ENCODE peak calls at places on chromosomes 7 and 10, in four cellular contexts. One of them, this sample, is unnamed.

GRCh38 chr7:94183289-94183749 is 179.2 kb upstream of the BET1 start:
- DNase-seq in NCI-H1092 treated with DMSO at 0.1 percent for 48 hours: no peak
- DNase-seq in HTR-8/SVneo: peak
- DNase-seq in renal cortical epithelial cell: peak
- DNase-seq in this sample: peak

GRCh38 chr10:110647136-110647430 is 2.9 kb downstream of the RBM20 start:
- DNase-seq in NCI-H1092 treated with DMSO at 0.1 percent for 48 hours: no peak
- DNase-seq in HTR-8/SVneo: no peak
- DNase-seq in renal cortical epithelial cell: no peak
- DNase-seq in this sample: no peak

GRCh38 chr10:114174462-114175190 is 623 bp upstream of the CCDC186 start:
- DNase-seq in HTR-8/SVneo: no peak
- DNase-seq in NCI-H1092 treated with DMSO at 0.1 percent for 48 hours: peak
- DNase-seq in renal cortical epithelial cell: peak
- DNase-seq in this sample: no peak

GRCh38 chr10:125431149-125431548 is 251.8 kb downstream of the TEX36 start:
- DNase-seq in renal cortical epithelial cell: no peak
- DNase-seq in HTR-8/SVneo: no peak
- DNase-seq in NCI-H1092 treated with DMSO at 0.1 percent for 48 hours: no peak
- DNase-seq in this sample: no peak

GRCh38 chr10:118311505-118311904 is 30.6 kb downstream of the FAM204A start:
- DNase-seq in NCI-H1092 treated with DMSO at 0.1 percent for 48 hours: no peak
- DNase-seq in renal cortical epithelial cell: no peak
- DNase-seq in HTR-8/SVneo: no peak
- DNase-seq in this sample: no peak

GRCh38 chr7:51647486-51647885 is 330.9 kb upstream of the COBL start:
- DNase-seq in HTR-8/SVneo: no peak
- DNase-seq in NCI-H1092 treated with DMSO at 0.1 percent for 48 hours: no peak
- DNase-seq in renal cortical epithelial cell: no peak
- DNase-seq in this sample: no peak

GRCh38 chr10:80464557-80465466 is 10.7 kb downstream of the TSPAN14 start:
- DNase-seq in renal cortical epithelial cell: no peak
- DNase-seq in NCI-H1092 treated with DMSO at 0.1 percent for 48 hours: peak
- DNase-seq in HTR-8/SVneo: no peak
- DNase-seq in this sample: no peak

GRCh38 chr10:28906011-28906411 is 228.7 kb downstream of the BAMBI start:
- DNase-seq in NCI-H1092 treated with DMSO at 0.1 percent for 48 hours: no peak
- DNase-seq in renal cortical epithelial cell: no peak
- DNase-seq in HTR-8/SVneo: no peak
- DNase-seq in this sample: no peak

GRCh38 chr7:84497873-84498272 is 303.3 kb upstream of the SEMA3A start:
- DNase-seq in NCI-H1092 treated with DMSO at 0.1 percent for 48 hours: no peak
- DNase-seq in HTR-8/SVneo: no peak
- DNase-seq in renal cortical epithelial cell: no peak
- DNase-seq in this sample: no peak

GRCh38 chr7:88835147-88835728 is 39.7 kb upstream of the TEX47 start:
- DNase-seq in NCI-H1092 treated with DMSO at 0.1 percent for 48 hours: peak
- DNase-seq in HTR-8/SVneo: no peak
- DNase-seq in renal cortical epithelial cell: peak
- DNase-seq in this sample: peak

GRCh38 chr10:1177936-1178335 is 121.8 kb downstream of the WDR37 start:
- DNase-seq in renal cortical epithelial cell: no peak
- DNase-seq in NCI-H1092 treated with DMSO at 0.1 percent for 48 hours: no peak
- DNase-seq in HTR-8/SVneo: no peak
- DNase-seq in this sample: no peak

GRCh38 chr7:75881436-75882095 is 2.7 kb downstream of the RHBDD2 start:
- DNase-seq in renal cortical epithelial cell: no peak
- DNase-seq in HTR-8/SVneo: no peak
- DNase-seq in NCI-H1092 treated with DMSO at 0.1 percent for 48 hours: no peak
- DNase-seq in this sample: no peak

GRCh38 chr7:44291733-44292395 is 33.5 kb downstream of the CAMK2B start:
- DNase-seq in NCI-H1092 treated with DMSO at 0.1 percent for 48 hours: no peak
- DNase-seq in HTR-8/SVneo: no peak
- DNase-seq in renal cortical epithelial cell: no peak
- DNase-seq in this sample: no peak

GRCh38 chr10:2246747-2247146 is 509.4 kb upstream of the ADARB2 start:
- DNase-seq in NCI-H1092 treated with DMSO at 0.1 percent for 48 hours: no peak
- DNase-seq in renal cortical epithelial cell: no peak
- DNase-seq in HTR-8/SVneo: no peak
- DNase-seq in this sample: no peak

GRCh38 chr10:127736915-127737562 is at the start of gene FOXI2:
- DNase-seq in renal cortical epithelial cell: no peak
- DNase-seq in NCI-H1092 treated with DMSO at 0.1 percent for 48 hours: no peak
- DNase-seq in HTR-8/SVneo: no peak
- DNase-seq in this sample: no peak